ENCODE peak calls at places on chromosomes 6 and 20, in four cellular contexts. H is GM13976, E is H54, B is T-helper 2 cell. T is an unnamed sample.

GRCh38 chr20:5061209-5061608 is 58.5 kb downstream of the PCNA start:
- DNase-seq in H (no peak), E (peak), B (no peak), T (no peak)

GRCh38 chr6:148430897-148431296 is 88.3 kb downstream of the SASH1 start:
- DNase-seq in H (no peak), E (no peak), B (no peak), T (no peak)

GRCh38 chr20:43962518-43962917 is 47.9 kb downstream of the TOX2 start:
- DNase-seq in H (no peak), E (no peak), B (no peak), T (no peak)

GRCh38 chr6:4369616-4370015 is 234.2 kb upstream of the ECI2 start:
- DNase-seq in H (no peak), E (peak), B (no peak), T (no peak)

GRCh38 chr6:167827062-167827587 is 414 bp downstream of the AFDN start:
- DNase-seq in H (peak), E (peak), B (peak), T (no peak)

GRCh38 chr20:59750209-59750840 is 146.0 kb downstream of the PHACTR3 start:
- DNase-seq in H (no peak), E (no peak), B (no peak), T (no peak)

GRCh38 chr6:16331328-16332174 is 93.2 kb downstream of the GMPR start:
- DNase-seq in H (peak), E (peak), B (peak), T (peak)

GRCh38 chr6:156816505-156816904 is 39.3 kb downstream of the ARID1B start:
- DNase-seq in H (no peak), E (no peak), B (no peak), T (no peak)

GRCh38 chr6:42901538-42901957 is 14.3 kb upstream of the PTCRA start:
- DNase-seq in H (peak), E (peak), B (peak), T (peak)

GRCh38 chr20:64226686-64227576 is 28.6 kb upstream of the PCMTD2 start:
- DNase-seq in H (no peak), E (no peak), B (peak), T (no peak)

GRCh38 chr20:58869662-58870227 is 17.2 kb downstream of the GNAS start:
- DNase-seq in H (no peak), E (no peak), B (no peak), T (no peak)

GRCh38 chr6:107941199-107941598 is 16.8 kb downstream of the SEC63 start:
- DNase-seq in H (no peak), E (no peak), B (no peak), T (no peak)

GRCh38 chr20:2242678-2243077 is 53.1 kb upstream of the TGM3 start:
- DNase-seq in H (no peak), E (no peak), B (no peak), T (no peak)

GRCh38 chr20:539236-539635 is 4.4 kb downstream of the CSNK2A1 start:
- DNase-seq in H (no peak), E (no peak), B (no peak), T (no peak)

GRCh38 chr6:158377866-158378265 is 65.6 kb downstream of the TULP4 start:
- DNase-seq in H (no peak), E (no peak), B (no peak), T (peak)

GRCh38 chr6:15608406-15608805 is 54.4 kb downstream of the DTNBP1 start:
- DNase-seq in H (no peak), E (peak), B (no peak), T (no peak)

GRCh38 chr20:56924976-56925695 is 296.0 kb downstream of the TFAP2C start:
- DNase-seq in H (no peak), E (no peak), B (no peak), T (no peak)

GRCh38 chr6:3247255-3248146 is 11.2 kb upstream of the PSMG4 start:
- DNase-seq in H (no peak), E (peak), B (no peak), T (peak)

GRCh38 chr20:63115651-63116411 is 100.1 kb downstream of the YTHDF1 start:
- DNase-seq in H (no peak), E (no peak), B (no peak), T (no peak)

GRCh38 chr6:170111816-170112582 is 178.9 kb downstream of the DLL1 start:
- DNase-seq in H (no peak), E (no peak), B (no peak), T (no peak)

GRCh38 chr6:81834141-81834621 is 81.7 kb upstream of the TENT5A start:
- DNase-seq in H (no peak), E (peak), B (no peak), T (no peak)

GRCh38 chr6:56838016-56838555 is 116.8 kb upstream of the BEND6 start:
- DNase-seq in H (no peak), E (no peak), B (no peak), T (no peak)

T was measured in caudate nucleus.